ENCODE peak calls at places on chromosomes 4 and X, in nine cellular contexts. L, Q, N, T, A, V, W, R and H are unnamed samples.

GRCh38 chr4:65033899-65034298 is 624.6 kb upstream of the TECRL start:
- DNase-seq in L (no peak), Q (no peak), N (no peak), T (no peak), A (no peak), V (no peak), W (no peak), R (no peak), H (no peak)

GRCh38 chr4:105122334-105122733 is 24.3 kb upstream of the TET2 start:
- DNase-seq in L (no peak), Q (no peak), N (peak; percentile 20), T (peak; percentile 37), A (peak; percentile 48), V (no peak), W (no peak), R (no peak), H (no peak)

GRCh38 chr4:130808492-130808891 is 1712.5 kb downstream of the C4orf33 start:
- DNase-seq in L (no peak), Q (no peak), N (peak; percentile 3), T (no peak), A (peak; percentile 24), V (no peak), W (no peak), R (peak; percentile 12), H (peak; percentile 9)

GRCh38 chrX:118448273-118448783 is 47.3 kb upstream of the DOCK11 start:
- DNase-seq in L (no peak), Q (no peak), N (no peak), T (no peak), A (no peak), V (no peak), W (no peak), R (no peak), H (no peak)

GRCh38 chr4:78481180-78481579 is 70.4 kb upstream of the ANXA3 start:
- DNase-seq in L (no peak), Q (no peak), N (no peak), T (no peak), A (no peak), V (no peak), W (no peak), R (peak; percentile 74), H (no peak)

GRCh38 chr4:22179124-22179874 is 230.7 kb upstream of the KCNIP4 start:
- DNase-seq in L (no peak), Q (no peak), N (no peak), T (no peak), A (no peak), V (no peak), W (no peak), R (peak; percentile 94), H (no peak)

GRCh38 chrX:77087529-77088169 is 359.5 kb upstream of the FGF16 start:
- DNase-seq in L (no peak), Q (no peak), N (peak; percentile 26), T (peak; percentile 43), A (no peak), V (peak; percentile 13), W (no peak), R (peak; percentile 26), H (no peak)

GRCh38 chr4:7003176-7003878 is 39.8 kb upstream of the TADA2B start:
- DNase-seq in L (no peak), Q (no peak), N (no peak), T (no peak), A (no peak), V (no peak), W (no peak), R (no peak), H (no peak)

GRCh38 chr4:85039526-85039925 is 73.0 kb upstream of the WDFY3 start:
- DNase-seq in L (no peak), Q (no peak), N (peak; percentile 54), T (peak; percentile 5), A (no peak), V (no peak), W (no peak), R (peak; percentile 78), H (no peak)

GRCh38 chr4:82842593-82842992 is 44.0 kb upstream of the SCD5 start:
- DNase-seq in L (no peak), Q (no peak), N (peak; percentile 15), T (peak; percentile 12), A (peak; percentile 13), V (no peak), W (no peak), R (no peak), H (no peak)

GRCh38 chr4:102843273-102843672 is 15.9 kb upstream of the UBE2D3 start:
- DNase-seq in L (no peak), Q (no peak), N (no peak), T (no peak), A (no peak), V (no peak), W (no peak), R (peak; percentile 79), H (no peak)

GRCh38 chr4:183888564-183888963 is 16.5 kb upstream of the STOX2 start:
- DNase-seq in L (no peak), Q (no peak), N (no peak), T (no peak), A (no peak), V (no peak), W (no peak), R (no peak), H (no peak)

GRCh38 chr4:138835833-138836521 is 179.6 kb upstream of the NOCT start:
- DNase-seq in L (no peak), Q (no peak), N (peak; percentile 3), T (peak; percentile 66), A (peak; percentile 59), V (no peak), W (no peak), R (peak; percentile 29), H (no peak)

GRCh38 chrX:70476934-70477733 is 32.5 kb downstream of the DLG3 start:
- DNase-seq in L (no peak), Q (no peak), N (peak; percentile 53), T (peak; percentile 58), A (no peak), V (no peak), W (no peak), R (peak; percentile 60), H (peak; percentile 15)

GRCh38 chr4:87934973-87935372 is 40.5 kb upstream of the SPP1 start:
- DNase-seq in L (no peak), Q (no peak), N (no peak), T (no peak), A (no peak), V (no peak), W (no peak), R (no peak), H (no peak)

GRCh38 chr4:23788460-23788859 is 101.4 kb downstream of the PPARGC1A start:
- DNase-seq in L (no peak), Q (no peak), N (no peak), T (peak; percentile 15), A (no peak), V (no peak), W (no peak), R (peak; percentile 51), H (no peak)

GRCh38 chrX:23779025-23779424 is 3.9 kb upstream of the SAT1 start:
- DNase-seq in L (no peak), Q (no peak), N (peak; percentile 89), T (no peak), A (no peak), V (no peak), W (no peak), R (peak; percentile 91), H (no peak)

GRCh38 chrX:96771500-96771899 is 86.9 kb downstream of the DIAPH2 start:
- DNase-seq in L (no peak), Q (no peak), N (no peak), T (no peak), A (no peak), V (no peak), W (no peak), R (no peak), H (no peak)

GRCh38 chrX:96764864-96765263 is 80.2 kb downstream of the DIAPH2 start:
- DNase-seq in L (no peak), Q (no peak), N (no peak), T (no peak), A (no peak), V (no peak), W (no peak), R (no peak), H (no peak)

GRCh38 chrX:96774116-96774515 is 89.5 kb downstream of the DIAPH2 start:
- DNase-seq in L (no peak), Q (no peak), N (no peak), T (no peak), A (no peak), V (no peak), W (no peak), R (no peak), H (no peak)

GRCh38 chrX:96770315-96770714 is 85.7 kb downstream of the DIAPH2 start:
- DNase-seq in L (no peak), Q (peak; percentile 11), N (peak; percentile 5), T (peak; percentile 36), A (peak; percentile 1), V (no peak), W (no peak), R (no peak), H (no peak)
- TF ChIP-seq CTCF in L (peak; percentile 87), Q (peak; percentile 47), N (peak; percentile 60), T (peak; percentile 71), A (no peak), V (peak; percentile 30), W (peak; percentile 68), R (no peak), H (peak; percentile 35)

GRCh38 chrX:82081027-82081426 is 879.1 kb downstream of the SH3BGRL start:
- DNase-seq in L (no peak), Q (no peak), N (no peak), T (no peak), A (no peak), V (no peak), W (no peak), R (no peak), H (no peak)
- TF ChIP-seq CTCF in L (no peak), Q (no peak), N (no peak), T (no peak), A (no peak), V (no peak), W (no peak), R (no peak), H (no peak)

GRCh38 chrX:103818844-103819243 is 13.2 kb downstream of the RAB9B start:
- DNase-seq in L (no peak), Q (no peak), N (peak; percentile 5), T (peak; percentile 11), A (no peak), V (no peak), W (no peak), R (no peak), H (no peak)

GRCh38 chrX:103811858-103812257 is 20.2 kb downstream of the RAB9B start:
- DNase-seq in L (no peak), Q (no peak), N (no peak), T (peak; percentile 26), A (no peak), V (no peak), W (no peak), R (no peak), H (no peak)

DNA sequence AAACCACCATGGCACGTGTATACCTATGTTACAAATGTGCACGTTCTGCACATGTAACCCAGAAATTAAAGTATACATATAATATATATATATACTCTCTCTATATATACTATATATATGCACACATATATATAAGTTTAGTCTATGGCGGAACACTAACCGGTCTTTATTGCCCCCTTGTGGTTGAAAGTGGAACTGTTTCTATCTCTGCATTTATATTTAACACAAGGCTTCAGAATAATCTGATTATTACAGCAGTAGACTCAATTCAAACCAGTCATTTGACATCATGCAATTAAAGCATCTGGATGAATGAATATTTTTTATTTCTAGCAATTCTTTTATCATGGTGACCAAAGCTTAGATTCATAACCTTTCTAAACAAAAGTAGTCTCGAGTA is 14.6 kb downstream of the RAB9B start:
- DNase-seq in L (no peak), Q (peak; percentile 32), N (peak; percentile 38), T (peak; percentile 86), A (peak; percentile 54), V (no peak), W (no peak), R (peak; percentile 52), H (peak; percentile 27)
- TF ChIP-seq CTCF in L (peak; percentile 79), Q (peak; percentile 64), N (peak; percentile 70), T (peak; percentile 88), A (peak; percentile 23), V (peak; percentile 65), W (peak; percentile 93), R (peak; percentile 27), H (peak; percentile 86)

GRCh38 chr4:114807759-114808404 is 209.3 kb downstream of the UGT8 start:
- DNase-seq in L (peak; percentile 11), Q (peak; percentile 34), N (peak; percentile 34), T (peak; percentile 52), A (peak; percentile 66), V (no peak), W (no peak), R (peak; percentile 26), H (peak; percentile 45)
- TF ChIP-seq CTCF in L (peak; percentile 72), Q (peak; percentile 95), N (peak; percentile 39), T (peak; percentile 61), A (peak; percentile 81), V (peak; percentile 23), W (peak; percentile 77), R (peak; percentile 89), H (peak; percentile 93)